ENCODE peak calls at places on chromosomes 1 and 21, in seven cellular contexts. K, X, Q, U, P, R and M are unnamed samples.

GRCh38 chr1:155077346-155077745 is 1.3 kb upstream of the EFNA3 start:
- DNase-seq in X (no peak), K (no peak), R (no peak), U (no peak), Q (no peak), P (no peak), M (no peak)

GRCh38 chr1:87051965-87052364 is 137.5 kb downstream of the HS2ST1 start:
- DNase-seq in K (no peak), Q (no peak), R (no peak), X (no peak), U (no peak), P (no peak), M (no peak)

GRCh38 chr1:88695781-88696180 is 11.7 kb downstream of the PKN2 start:
- DNase-seq in Q (no peak), X (no peak), K (no peak), R (no peak), P (no peak), U (peak), M (no peak)

GRCh38 chr1:88612783-88613182 is 71.3 kb upstream of the PKN2 start:
- DNase-seq in K (no peak), P (no peak), Q (no peak), U (no peak), X (no peak), R (no peak), M (no peak)

GRCh38 chr1:235532350-235532749 is 28.1 kb upstream of the B3GALNT2 start:
- DNase-seq in K (no peak), Q (no peak), R (peak), X (peak), U (peak), P (no peak), M (peak)

GRCh38 chr1:35115459-35116383 is 36.5 kb downstream of the ZMYM1 start:
- DNase-seq in R (no peak), U (peak), K (no peak), P (peak), Q (peak), X (no peak), M (peak)

GRCh38 chr1:229480500-229480899 is 27.6 kb downstream of the NUP133 start:
- DNase-seq in P (no peak), Q (no peak), K (no peak), X (no peak), U (no peak), R (no peak), M (no peak)

GRCh38 chr1:30008372-30008997 is 714.9 kb downstream of the MATN1 start:
- DNase-seq in R (no peak), Q (no peak), P (no peak), X (no peak), U (no peak), K (no peak), M (no peak)

GRCh38 chr21:44975720-44976555 is 36.1 kb downstream of the SLX9 start:
- DNase-seq in X (no peak), Q (no peak), P (no peak), R (no peak), U (no peak), K (no peak), M (no peak)

GRCh38 chr1:153946622-153947246 is at the start of gene DENND4B:
- DNase-seq in U (peak), Q (peak), P (peak), R (peak), K (peak), X (peak), M (peak)

GRCh38 chr1:209882942-209883340 is 55.1 kb upstream of the SYT14 start:
- DNase-seq in U (no peak), P (no peak), K (no peak), Q (no peak), X (no peak), R (no peak), M (no peak)

GRCh38 chr21:44279621-44280260 is 5.9 kb upstream of the AIRE start:
- DNase-seq in K (no peak), P (no peak), U (no peak), Q (no peak), X (no peak), R (no peak), M (no peak)

GRCh38 chr1:15051898-15052528 is 101.5 kb upstream of the TMEM51 start:
- DNase-seq in X (no peak), Q (no peak), U (no peak), R (no peak), K (no peak), P (no peak), M (peak)

GRCh38 chr1:20883766-20884165 is 96.7 kb upstream of the HP1BP3 start:
- DNase-seq in X (peak), P (no peak), U (peak), K (no peak), Q (no peak), R (no peak), M (peak)

GRCh38 chr1:1361982-1362423 is 3.6 kb upstream of the MXRA8 start:
- DNase-seq in P (no peak), X (peak), K (no peak), R (no peak), Q (no peak), U (peak), M (peak)

GRCh38 chr1:2612591-2613365 is 20.0 kb downstream of the MMEL1 start:
- DNase-seq in X (no peak), R (no peak), P (no peak), K (no peak), Q (no peak), U (no peak), M (no peak)

GRCh38 chr21:39869141-39869818 is 2.0 kb downstream of the PCP4 start:
- DNase-seq in U (no peak), X (no peak), R (no peak), K (no peak), Q (no peak), P (no peak), M (no peak)